ENCODE peak calls at places on chromosome 19, in five cellular contexts. X is fibroblast of mammary gland, R is upper lobe of left lung, O is brain microvascular endothelial cell, L is amniotic stem cell. P is an unnamed sample.

GRCh38 chr19:24074720-24075119 is 12.3 kb upstream of the ZNF254 start:
- DNase-seq in X (peak; percentile 77), R (no peak), O (peak; percentile 17), L (no peak), P (peak; percentile 93)

GRCh38 chr19:47107201-47107952 is 6.2 kb downstream of the ZC3H4 start:
- DNase-seq in X (peak; percentile 44), R (no peak), O (no peak), L (no peak), P (peak; percentile 21)

GRCh38 chr19:30022659-30023058 is 80.6 kb downstream of the URI1 start:
- DNase-seq in X (no peak), R (no peak), O (no peak), L (no peak), P (no peak)

GRCh38 chr19:2983351-2984195 is 6.2 kb downstream of the TLE6 start:
- DNase-seq in X (peak; percentile 70), R (no peak), O (no peak), L (no peak), P (peak; percentile 56)

GRCh38 chr19:35266149-35266903 is 2.4 kb upstream of the USF2 start:
- DNase-seq in X (no peak), R (peak; percentile 54), O (no peak), L (no peak), P (no peak)

GRCh38 chr19:10368101-10368803 is 12.1 kb downstream of the TYK2 start:
- DNase-seq in X (no peak), R (no peak), O (no peak), L (no peak), P (no peak)

GRCh38 chr19:58558066-58558622 is at the start of gene UBE2M:
- DNase-seq in X (peak; percentile 37), R (no peak), O (no peak), L (no peak), P (peak; percentile 29)

GRCh38 chr19:45876411-45877197 is 9.3 kb downstream of the IRF2BP1 start:
- DNase-seq in X (no peak), R (peak; percentile 89), O (peak; percentile 24), L (no peak), P (no peak)

GRCh38 chr19:46599716-46600392 is 1.3 kb upstream of the CALM3 start:
- DNase-seq in X (no peak), R (no peak), O (no peak), L (no peak), P (no peak)

GRCh38 chr19:33280351-33280921 is 21.9 kb downstream of the CEBPA start:
- DNase-seq in X (no peak), R (peak; percentile 69), O (no peak), L (no peak), P (no peak)

GRCh38 chr19:52453324-52454094 is at the start of gene ZNF578:
- DNase-seq in X (peak; percentile 86), R (peak; percentile 85), O (peak; percentile 81), L (peak; percentile 66), P (no peak)

GRCh38 chr19:41426952-41427646 is at the start of gene B3GNT8:
- DNase-seq in X (peak; percentile 51), R (peak; percentile 94), O (peak; percentile 11), L (no peak), P (peak; percentile 47)

GRCh38 chr19:9786342-9786741 is 17.8 kb upstream of the ZNF846 start:
- DNase-seq in X (no peak), R (peak; percentile 52), O (no peak), L (no peak), P (no peak)

GRCh38 chr19:40962460-40962961 is 28.6 kb upstream of the CYP2B6 start:
- DNase-seq in X (no peak), R (no peak), O (peak; percentile 38), L (no peak), P (peak; percentile 78)

GRCh38 chr19:1475751-1476437 is 3.1 kb downstream of the C19orf25 start:
- DNase-seq in X (no peak), R (peak; percentile 67), O (no peak), L (no peak), P (no peak)